ENCODE peak calls at places on chromosomes 2 and 18, in seven cellular contexts. E is H9, J is mammary epithelial cell, W is IMR-90, X is fibroblast of lung, K is neuronal stem cell, R is HCT116. D is an unnamed sample.

GRCh38 chr2:183868153-183868552 is 730.2 kb upstream of the ZNF804A start:
- DNase-seq in K (no peak), X (peak; percentile 1), E (no peak), R (no peak), J (peak; percentile 7), W (no peak), D (no peak)

GRCh38 chr2:15145046-15145817 is 415.9 kb downstream of the NBAS start:
- DNase-seq in W (no peak), J (no peak), R (no peak), K (no peak), X (no peak), E (no peak), D (no peak)

GRCh38 chr18:2723207-2723606 is 67.7 kb downstream of the SMCHD1 start:
- DNase-seq in R (no peak), X (no peak), J (no peak), K (no peak), W (peak; percentile 4), E (no peak), D (no peak)

GRCh38 chr2:216695401-216695821 is at the start of gene IGFBP5:
- DNase-seq in E (peak; percentile 86), X (peak; percentile 96), J (no peak), K (peak; percentile 91), W (peak; percentile 94), R (no peak), D (no peak)

GRCh38 chr2:23401427-23402204 is 16.6 kb downstream of the KLHL29 start:
- DNase-seq in E (no peak), R (no peak), W (no peak), J (no peak), K (no peak), X (no peak), D (peak; percentile 93)

GRCh38 chr2:118668431-118669424 is 178.7 kb downstream of the EN1 start:
- DNase-seq in X (peak; percentile 88), W (peak; percentile 95), R (peak; percentile 16), K (peak; percentile 36), E (no peak), J (peak; percentile 81), D (peak; percentile 23)

GRCh38 chr2:21452678-21453077 is 328.9 kb downstream of the TDRD15 start:
- DNase-seq in J (no peak), X (no peak), W (no peak), E (no peak), K (no peak), R (no peak), D (no peak)

GRCh38 chr2:242060212-242060835 is 190.8 kb downstream of the RTP5 start:
- DNase-seq in J (peak; percentile 45), K (no peak), W (peak; percentile 71), E (no peak), X (peak; percentile 80), R (no peak), D (peak; percentile 21)

GRCh38 chr18:23113576-23113975 is 21.7 kb upstream of the CABLES1 start:
- DNase-seq in K (no peak), J (no peak), R (no peak), W (no peak), X (no peak), E (no peak), D (no peak)

GRCh38 chr2:72937356-72937669 is 20.0 kb downstream of the EMX1 start:
- DNase-seq in X (no peak), W (no peak), E (no peak), J (no peak), R (no peak), K (no peak), D (no peak)

GRCh38 chr2:18831916-18832510 is 242.6 kb upstream of the NT5C1B start:
- DNase-seq in W (peak; percentile 25), K (no peak), X (no peak), R (no peak), E (no peak), J (no peak), D (no peak)

GRCh38 chr2:236941106-236941505 is 144.6 kb upstream of the COPS8 start:
- DNase-seq in K (no peak), W (no peak), E (no peak), R (no peak), X (no peak), J (no peak), D (no peak)

GRCh38 chr2:61141151-61141550 is 20.8 kb upstream of the C2orf74 start:
- DNase-seq in W (no peak), K (no peak), E (no peak), J (no peak), R (no peak), X (no peak), D (no peak)

GRCh38 chr2:108403494-108403893 is 25.7 kb downstream of the SULT1C4 start:
- DNase-seq in X (peak; percentile 66), R (no peak), J (no peak), K (no peak), E (peak; percentile 95), W (peak; percentile 73), D (no peak)

GRCh38 chr2:26568076-26568890 is 72.9 kb downstream of the CIB4 start:
- DNase-seq in J (no peak), X (no peak), E (no peak), W (no peak), K (no peak), R (no peak), D (no peak)

GRCh38 chr2:241445426-241445825 is 63.0 kb downstream of the STK25 start:
- DNase-seq in K (no peak), E (no peak), J (peak; percentile 4), W (no peak), X (no peak), R (no peak), D (no peak)

GRCh38 chr2:20425371-20425881 is 21.4 kb upstream of the RHOB start:
- DNase-seq in K (no peak), W (peak; percentile 74), J (peak; percentile 73), X (peak; percentile 62), R (no peak), E (no peak), D (no peak)

GRCh38 chr2:36137612-36138011 is 218.0 kb upstream of the CRIM1 start:
- DNase-seq in X (no peak), K (no peak), R (no peak), E (no peak), J (no peak), W (no peak), D (no peak)

GRCh38 chr2:222399038-222399783 is 25.1 kb upstream of the SGPP2 start:
- DNase-seq in W (no peak), R (no peak), J (no peak), X (no peak), K (no peak), E (no peak), D (no peak)
- H3K27ac ChIP-seq in W (no peak overlapping the region), R (no peak overlapping the region), J (no peak overlapping the region), X (no peak overlapping the region), K (no peak overlapping the region), E (no peak overlapping the region), D (no peak overlapping the region)

DNA sequence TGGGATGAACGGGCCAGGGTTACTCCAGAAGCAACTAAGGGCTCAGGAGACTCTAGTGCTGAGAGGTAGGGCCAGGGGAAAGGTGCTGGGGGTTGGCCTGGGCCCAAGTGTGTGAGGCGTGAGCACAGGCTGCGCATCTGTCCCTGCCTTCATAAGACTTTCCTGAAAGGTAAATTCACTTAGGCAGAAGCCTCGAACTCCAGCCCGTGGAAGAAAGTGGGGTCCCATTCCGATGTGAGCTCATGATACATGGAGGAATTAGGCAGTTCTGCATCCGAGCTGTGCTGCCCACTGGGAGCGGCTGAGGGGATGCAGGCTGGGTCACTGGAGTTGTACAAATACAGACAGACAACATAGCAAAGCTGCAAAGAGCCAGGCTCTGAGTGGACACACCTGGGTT is 16.2 kb downstream of the PARD6G start:
- DNase-seq in W (no peak), J (no peak), K (no peak), E (no peak), X (no peak), R (no peak), D (no peak)
- H3K9ac ChIP-seq in W (no peak overlapping the region), J (no peak overlapping the region), K (no peak overlapping the region), E (no peak overlapping the region), X (no peak overlapping the region), R (no peak overlapping the region), D (no peak overlapping the region)

GRCh38 chr18:55376387-55376786 is 211.6 kb downstream of the TCF4 start:
- DNase-seq in J (peak; percentile 28), E (no peak), K (no peak), W (no peak), R (no peak), X (no peak), D (no peak)
- H3K27ac ChIP-seq in J (no peak overlapping the region), E (no peak overlapping the region), K (no peak overlapping the region), W (no peak overlapping the region), R (no peak overlapping the region), X (no peak overlapping the region), D (no peak overlapping the region)

GRCh38 chr2:16283071-16283850 is 342.9 kb downstream of the MYCN start:
- DNase-seq in W (no peak), J (no peak), E (no peak), K (no peak), X (no peak), R (no peak), D (no peak)
- H3K9ac ChIP-seq in W (no peak overlapping the region), J (no peak overlapping the region), E (no peak overlapping the region), K (no peak overlapping the region), X (no peak overlapping the region), R (no peak overlapping the region), D (no peak overlapping the region)